ENCODE peak calls at places on chromosomes 5 and 9, in seven cellular contexts. X, U, E, V, I, N and O are unnamed samples.

GRCh38 chr5:135356522-135357318 is 42.3 kb downstream of the MACROH2A1 start:
- DNase-seq in X (peak; percentile 81), U (peak; percentile 81), E (no peak), V (peak; percentile 67), I (peak; percentile 81), N (peak; percentile 85), O (no peak)

GRCh38 chr5:56270568-56271392 is 37.6 kb upstream of the ANKRD55 start:
- DNase-seq in X (no peak), U (peak; percentile 89), E (peak; percentile 84), V (peak; percentile 86), I (peak; percentile 80), N (peak; percentile 94), O (peak; percentile 80)

GRCh38 chr5:80516826-80517225 is 28.9 kb downstream of the FAM151B start:
- DNase-seq in X (no peak), U (no peak), E (no peak), V (no peak), I (no peak), N (peak; percentile 87), O (no peak)

GRCh38 chr5:138824924-138825863 is 49.9 kb downstream of the LRRTM2 start:
- DNase-seq in X (no peak), U (no peak), E (no peak), V (peak; percentile 24), I (no peak), N (peak; percentile 36), O (no peak)

GRCh38 chr9:128068656-128069221 is 707 bp downstream of the SLC25A25 start:
- DNase-seq in X (no peak), U (no peak), E (no peak), V (no peak), I (no peak), N (no peak), O (no peak)

GRCh38 chr5:180648658-180649296 is 623 bp downstream of the FLT4 start:
- DNase-seq in X (no peak), U (no peak), E (peak; percentile 80), V (peak; percentile 45), I (no peak), N (no peak), O (peak; percentile 60)

GRCh38 chr5:2000591-2000990 is 117.9 kb upstream of the IRX4 start:
- DNase-seq in X (no peak), U (no peak), E (no peak), V (no peak), I (no peak), N (no peak), O (no peak)

GRCh38 chr5:131396882-131397281 is 133.0 kb downstream of the CDC42SE2 start:
- DNase-seq in X (no peak), U (no peak), E (no peak), V (no peak), I (no peak), N (no peak), O (no peak)

GRCh38 chr9:69946800-69947437 is 96.7 kb upstream of the MAMDC2 start:
- DNase-seq in X (no peak), U (no peak), E (no peak), V (no peak), I (no peak), N (peak; percentile 91), O (no peak)

GRCh38 chr9:13665418-13666066 is 386.1 kb upstream of the MPDZ start:
- DNase-seq in X (no peak), U (no peak), E (no peak), V (no peak), I (no peak), N (peak; percentile 37), O (no peak)

GRCh38 chr5:1409386-1410110 is 35.7 kb downstream of the SLC6A3 start:
- DNase-seq in X (no peak), U (no peak), E (peak; percentile 83), V (peak; percentile 81), I (no peak), N (peak; percentile 29), O (peak; percentile 34)

GRCh38 chr5:9156282-9156681 is 389.6 kb downstream of the SEMA5A start:
- DNase-seq in X (no peak), U (no peak), E (peak; percentile 39), V (peak; percentile 20), I (no peak), N (peak; percentile 63), O (no peak)
- TF ChIP-seq CTCF in X (no peak), U (peak; percentile 17), E (peak; percentile 20), V (peak; percentile 31), I (no peak), N (peak; percentile 48), O (peak; percentile 49)

GRCh38 chr9:105473221-105473620 is 25.4 kb downstream of the FSD1L start:
- DNase-seq in X (no peak), U (no peak), E (no peak), V (no peak), I (no peak), N (no peak), O (no peak)

GRCh38 chr9:105479846-105480245 is 32.0 kb downstream of the FSD1L start:
- DNase-seq in X (no peak), U (no peak), E (no peak), V (no peak), I (no peak), N (no peak), O (no peak)

GRCh38 chr9:105475302-105475701 is 27.5 kb downstream of the FSD1L start:
- DNase-seq in X (no peak), U (no peak), E (no peak), V (peak; percentile 52), I (no peak), N (peak; percentile 48), O (no peak)
- TF ChIP-seq CTCF in X (no peak), U (no peak), E (peak; percentile 29), V (peak; percentile 47), I (peak; percentile 36), N (peak; percentile 52), O (peak; percentile 49)

GRCh38 chr5:110790673-110791072 is 51.9 kb downstream of the SLC25A46 start:
- DNase-seq in X (no peak), U (no peak), E (no peak), V (no peak), I (no peak), N (peak; percentile 86), O (no peak)
- TF ChIP-seq CTCF in X (no peak), U (no peak), E (no peak), V (peak; percentile 63), I (peak; percentile 30), N (peak; percentile 59), O (no peak)

GRCh38 chr9:95615246-95615645 is 98.5 kb upstream of the PTCH1 start:
- DNase-seq in X (no peak), U (no peak), E (no peak), V (no peak), I (no peak), N (no peak), O (no peak)
- TF ChIP-seq CTCF in X (no peak), U (no peak), E (no peak), V (no peak), I (no peak), N (no peak), O (no peak)

DNA sequence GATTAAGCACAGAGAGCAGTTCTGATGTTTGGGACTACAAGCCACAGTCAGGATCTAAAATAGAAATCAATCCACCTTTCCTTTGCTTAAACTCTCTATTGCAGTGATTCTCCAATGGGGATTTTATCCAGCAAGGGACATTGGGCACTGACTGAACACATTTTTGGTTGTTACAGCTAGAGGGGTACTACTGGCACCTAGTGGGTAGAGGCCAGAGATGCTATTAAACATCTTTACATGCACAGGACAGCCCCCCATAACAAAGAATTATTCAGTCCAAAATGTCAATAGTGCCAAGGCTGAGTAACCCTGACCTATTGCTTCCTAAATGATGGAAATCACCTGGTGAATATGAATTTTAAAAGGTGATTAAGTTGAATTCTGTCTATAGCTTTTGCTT is 12.0 kb downstream of the ZNF622 start:
- DNase-seq in X (no peak), U (no peak), E (no peak), V (peak; percentile 39), I (no peak), N (no peak), O (no peak)
- TF ChIP-seq CTCF in X (no peak), U (no peak), E (no peak), V (no peak), I (no peak), N (no peak), O (peak; percentile 18)

GRCh38 chr9:73031350-73031749 is 78.5 kb upstream of the ALDH1A1 start:
- DNase-seq in X (no peak), U (no peak), E (no peak), V (no peak), I (no peak), N (no peak), O (no peak)

GRCh38 chr9:73038613-73039012 is 85.8 kb upstream of the ALDH1A1 start:
- DNase-seq in X (peak; percentile 81), U (no peak), E (peak; percentile 2), V (no peak), I (peak; percentile 9), N (peak; percentile 58), O (peak; percentile 11)

GRCh38 chr9:73037613-73038012 is 84.8 kb upstream of the ALDH1A1 start:
- DNase-seq in X (no peak), U (no peak), E (no peak), V (no peak), I (no peak), N (no peak), O (no peak)

GRCh38 chr9:73038089-73038509 is 85.2 kb upstream of the ALDH1A1 start:
- DNase-seq in X (no peak), U (no peak), E (no peak), V (no peak), I (no peak), N (no peak), O (no peak)

GRCh38 chr9:73034962-73035361 is 82.1 kb upstream of the ALDH1A1 start:
- DNase-seq in X (no peak), U (no peak), E (no peak), V (no peak), I (no peak), N (no peak), O (no peak)
- TF ChIP-seq CTCF in X (no peak), U (no peak), E (no peak), V (peak; percentile 26), I (no peak), N (peak; percentile 14), O (no peak)

GRCh38 chr5:65758546-65759144 is 36.6 kb downstream of the NLN start:
- DNase-seq in X (no peak), U (no peak), E (no peak), V (no peak), I (no peak), N (no peak), O (no peak)

GRCh38 chr5:65765582-65765981 is 43.6 kb downstream of the NLN start:
- DNase-seq in X (no peak), U (no peak), E (no peak), V (no peak), I (no peak), N (no peak), O (no peak)

GRCh38 chr5:65766159-65766558 is 44.2 kb downstream of the NLN start:
- DNase-seq in X (no peak), U (no peak), E (no peak), V (no peak), I (no peak), N (no peak), O (no peak)

GRCh38 chr5:65762234-65762633 is 40.2 kb downstream of the NLN start:
- DNase-seq in X (no peak), U (no peak), E (no peak), V (no peak), I (no peak), N (no peak), O (no peak)

GRCh38 chr5:65760504-65761275 is 38.7 kb downstream of the NLN start:
- DNase-seq in X (no peak), U (no peak), E (no peak), V (no peak), I (peak; percentile 13), N (peak; percentile 87), O (no peak)
- TF ChIP-seq CTCF in X (no peak), U (no peak), E (no peak), V (peak; percentile 47), I (peak; percentile 42), N (peak; percentile 36), O (no peak)